ENCODE peak calls at places on chromosomes 2 and 18, in eight cellular contexts. W is fibroblast of lung, X is right atrium auricular region, I is fibroblast of the aortic adventitia, J is vagina, Y is brain microvascular endothelial cell, O is pancreas, D is AG09309. A is an unnamed sample.

GRCh38 chr2:215439980-215440512 is 4.2 kb upstream of the FN1 start:
- DNase-seq in W (peak; percentile 74), X (no peak), I (no peak), J (no peak), Y (no peak), O (no peak), D (no peak), A (no peak)

GRCh38 chr2:61096438-61096837 is 30.8 kb downstream of the SANBR start:
- DNase-seq in W (no peak), X (no peak), I (no peak), J (no peak), Y (no peak), O (no peak), D (no peak), A (no peak)

GRCh38 chr2:181457741-181458425 is 697 bp downstream of the ITGA4 start:
- DNase-seq in W (peak; percentile 53), X (no peak), I (peak; percentile 43), J (no peak), Y (peak; percentile 41), O (peak; percentile 18), D (no peak), A (peak; percentile 41)

GRCh38 chr2:44981714-44982108 is 27.5 kb downstream of the SIX2 start:
- DNase-seq in W (peak; percentile 54), X (peak; percentile 70), I (peak; percentile 84), J (no peak), Y (peak; percentile 66), O (peak; percentile 66), D (no peak), A (peak; percentile 69)

GRCh38 chr2:69998761-69999160 is 37.3 kb upstream of the ASPRV1 start:
- DNase-seq in W (no peak), X (no peak), I (no peak), J (no peak), Y (no peak), O (no peak), D (no peak), A (no peak)

GRCh38 chr2:72139871-72140620 is 7.6 kb downstream of the CYP26B1 start:
- DNase-seq in W (no peak), X (peak; percentile 52), I (no peak), J (no peak), Y (no peak), O (no peak), D (no peak), A (no peak)

GRCh38 chr18:28855524-28855923 is 678.6 kb upstream of the CDH2 start:
- DNase-seq in W (peak; percentile 73), X (no peak), I (peak; percentile 86), J (no peak), Y (peak; percentile 0), O (no peak), D (no peak), A (peak; percentile 67)

GRCh38 chr2:202944403-202944802 is 32.3 kb downstream of the CARF start:
- DNase-seq in W (peak; percentile 61), X (no peak), I (peak; percentile 5), J (no peak), Y (peak; percentile 2), O (no peak), D (no peak), A (peak; percentile 1)

GRCh38 chr2:108194409-108195132 is 45.2 kb upstream of the SULT1C3 start:
- DNase-seq in W (no peak), X (no peak), I (peak; percentile 17), J (no peak), Y (no peak), O (no peak), D (no peak), A (peak; percentile 3)

GRCh38 chr2:121804997-121805766 is 49.7 kb downstream of the TSN start:
- DNase-seq in W (no peak), X (no peak), I (no peak), J (no peak), Y (no peak), O (no peak), D (no peak), A (no peak)

GRCh38 chr2:158667567-158667966 is 127.5 kb upstream of the DAPL1 start:
- DNase-seq in W (peak; percentile 94), X (no peak), I (peak; percentile 90), J (no peak), Y (peak; percentile 31), O (no peak), D (peak; percentile 25), A (peak; percentile 60)

GRCh38 chr18:23317975-23318675 is 135.0 kb upstream of the RIOK3 start:
- DNase-seq in W (peak; percentile 90), X (no peak), I (peak; percentile 66), J (no peak), Y (peak; percentile 70), O (no peak), D (peak; percentile 33), A (peak; percentile 84)

GRCh38 chr18:8011906-8012305 is 444.8 kb downstream of the PTPRM start:
- DNase-seq in W (no peak), X (no peak), I (no peak), J (no peak), Y (no peak), O (no peak), D (no peak), A (no peak)

GRCh38 chr2:9103663-9104277 is 100.3 kb upstream of the MBOAT2 start:
- DNase-seq in W (no peak), X (no peak), I (no peak), J (no peak), Y (no peak), O (no peak), D (no peak), A (no peak)

GRCh38 chr2:11419781-11420180 is 46.2 kb downstream of the E2F6 start:
- DNase-seq in W (no peak), X (no peak), I (peak; percentile 40), J (no peak), Y (peak; percentile 27), O (no peak), D (no peak), A (peak; percentile 68)

GRCh38 chr2:65231892-65232477 is 4.4 kb downstream of the ACTR2 start:
- DNase-seq in W (peak; percentile 70), X (no peak), I (peak; percentile 30), J (no peak), Y (peak; percentile 76), O (no peak), D (peak; percentile 64), A (peak; percentile 81)

GRCh38 chr2:136238552-136239346 is 120.8 kb upstream of the CXCR4 start:
- DNase-seq in W (peak; percentile 69), X (no peak), I (peak; percentile 75), J (no peak), Y (peak; percentile 56), O (no peak), D (no peak), A (peak; percentile 15)

GRCh38 chr2:171416009-171416926 is 17.5 kb downstream of the METTL8 start:
- DNase-seq in W (peak; percentile 95), X (peak; percentile 89), I (peak; percentile 98), J (no peak), Y (peak; percentile 97), O (peak; percentile 85), D (peak; percentile 94), A (peak; percentile 96)

GRCh38 chr2:182980115-182980514 is 58.1 kb downstream of the NCKAP1 start:
- DNase-seq in W (peak; percentile 37), X (no peak), I (peak; percentile 57), J (no peak), Y (no peak), O (no peak), D (peak; percentile 11), A (peak; percentile 45)

GRCh38 chr2:134367915-134368911 is 114.3 kb downstream of the MGAT5 start:
- DNase-seq in W (peak; percentile 86), X (no peak), I (peak; percentile 66), J (no peak), Y (peak; percentile 33), O (no peak), D (no peak), A (no peak)

GRCh38 chr2:129092871-129093385 is 774.3 kb upstream of the HS6ST1 start:
- DNase-seq in W (no peak), X (no peak), I (no peak), J (no peak), Y (no peak), O (no peak), D (no peak), A (no peak)
- H3K4me3 ChIP-seq in W (no peak overlapping the region), X (no peak overlapping the region), I (no peak overlapping the region), J (no peak overlapping the region), Y (no peak overlapping the region), O (no peak overlapping the region), D (no peak overlapping the region), A (no peak overlapping the region)

GRCh38 chr2:231110551-231110950 is 14.3 kb downstream of the HTR2B start:
- DNase-seq in W (peak; percentile 47), X (no peak), I (peak; percentile 90), J (no peak), Y (peak; percentile 42), O (no peak), D (no peak), A (peak; percentile 66)
- TF ChIP-seq CTCF in W (peak; percentile 53), X (no peak), I (peak; percentile 39), J (no peak), Y (peak; percentile 23), O (no peak), D (peak; percentile 22), A (peak; percentile 46)

GRCh38 chr18:63237911-63238710 is 81.5 kb downstream of the BCL2 start:
- DNase-seq in W (peak; percentile 95), X (no peak), I (peak; percentile 96), J (no peak), Y (peak; percentile 88), O (peak; percentile 34), D (peak; percentile 68), A (peak; percentile 91)
- H3K4me3 ChIP-seq in W (peak overlapping the region; percentile 9), X (no peak overlapping the region), I (peak overlapping the region; percentile 19), J (peak overlapping the region; percentile 21), Y (peak overlapping the region; percentile 18), O (no peak overlapping the region), D (no peak overlapping the region), A (peak overlapping the region; percentile 26)

DNA sequence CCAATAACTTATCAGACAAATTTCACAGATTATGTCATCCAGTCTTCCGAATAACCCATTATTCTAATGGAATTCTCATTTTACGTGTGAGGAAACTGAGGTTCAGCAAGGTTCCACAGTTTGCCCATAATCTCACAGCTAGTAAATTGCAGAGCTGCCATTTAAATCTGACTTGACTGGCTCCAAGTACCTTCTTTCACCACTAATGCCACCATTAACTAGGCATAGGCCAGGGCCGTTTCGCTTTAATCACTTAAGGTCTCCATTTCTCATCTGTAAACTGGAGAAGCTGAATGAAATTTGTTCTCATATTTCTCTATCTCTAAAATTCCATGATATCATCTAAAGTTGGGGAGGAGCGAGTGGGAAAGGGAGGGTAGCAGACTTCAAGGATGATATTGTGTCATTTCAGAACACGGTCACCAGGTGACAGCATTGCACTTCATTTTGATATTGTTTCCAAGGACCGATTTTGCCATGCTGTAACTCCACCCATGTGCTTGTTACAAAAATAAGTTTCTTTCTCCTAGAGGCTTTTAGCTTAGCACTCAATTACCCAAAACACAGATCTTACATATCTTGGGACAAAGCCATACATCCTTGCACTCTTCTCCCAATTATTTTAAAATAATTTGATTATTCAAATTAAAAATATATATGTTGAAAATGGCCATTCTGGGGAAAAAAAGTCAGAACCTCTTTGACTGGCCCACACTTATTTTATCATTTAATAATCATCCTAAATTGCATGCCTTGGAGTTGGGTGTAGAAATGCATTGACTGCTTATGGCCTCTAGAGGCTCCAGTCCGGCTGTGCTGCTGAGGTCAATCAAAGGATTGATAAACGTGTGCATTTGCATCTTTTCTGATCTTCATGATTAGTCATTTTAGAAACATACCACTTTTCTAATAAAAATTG is 123.8 kb downstream of the AKAIN1 start:
- DNase-seq in W (peak; percentile 17), X (no peak), I (peak; percentile 10), J (no peak), Y (peak; percentile 2), O (no peak), D (no peak), A (peak; percentile 18)
- TF ChIP-seq CTCF in W (peak; percentile 26), X (no peak), I (peak; percentile 29), J (no peak), Y (peak; percentile 11), O (peak; percentile 18), D (peak; percentile 10), A (peak; percentile 53)

A was measured in AG10803.